ENCODE peak calls at places on chromosome 10, in five cellular contexts. M is HEK293T, R is H54, P is AG04450, D is mucosa of descending colon. E is an unnamed sample.

GRCh38 chr10:79069325-79070090 is 742 bp downstream of the ZMIZ1 start:
- DNase-seq in R (peak), D (peak), M (peak), P (no peak), E (no peak)

GRCh38 chr10:84329986-84330651 is 1.7 kb downstream of the CCSER2 start:
- DNase-seq in D (no peak), R (no peak), P (no peak), M (no peak), E (no peak)

GRCh38 chr10:104255244-104255981 is 721 bp downstream of the GSTO1 start:
- DNase-seq in R (peak), P (peak), M (no peak), D (no peak), E (no peak)

GRCh38 chr10:72785422-72785818 is 93.5 kb downstream of the MCU start:
- DNase-seq in M (no peak), D (no peak), R (no peak), P (no peak), E (no peak)

GRCh38 chr10:87750001-87750651 is 67.9 kb downstream of the ATAD1 start:
- DNase-seq in R (no peak), M (no peak), D (no peak), P (peak), E (no peak)

GRCh38 chr10:7525314-7526016 is 114.6 kb upstream of the SFMBT2 start:
- DNase-seq in P (peak), M (peak), R (peak), D (no peak), E (peak)

GRCh38 chr10:5606321-5606720 is 60.1 kb downstream of the ASB13 start:
- DNase-seq in R (no peak), P (no peak), M (no peak), D (peak), E (no peak)

GRCh38 chr10:103682042-103682441 is 173.3 kb downstream of the SH3PXD2A start:
- DNase-seq in R (no peak), P (no peak), M (no peak), D (no peak), E (no peak)

GRCh38 chr10:1402821-1403507 is 334.4 kb downstream of the ADARB2 start:
- DNase-seq in M (no peak), D (no peak), P (no peak), R (no peak), E (no peak)

GRCh38 chr10:48655426-48656240 is 29.0 kb upstream of the WDFY4 start:
- DNase-seq in M (no peak), D (peak), R (peak), P (no peak), E (no peak)

GRCh38 chr10:114103286-114103685 is 59.6 kb downstream of the ADRB1 start:
- DNase-seq in R (peak), P (peak), M (peak), D (no peak), E (peak)

GRCh38 chr10:22253578-22253882 is 35.7 kb upstream of the EBLN1 start:
- DNase-seq in P (no peak), D (peak), R (no peak), M (no peak), E (no peak)

GRCh38 chr10:72904806-72905205 is 11.3 kb downstream of the OIT3 start:
- DNase-seq in D (no peak), M (no peak), P (no peak), R (no peak), E (no peak)